ENCODE peak calls at places on chromosomes 4 and X, in eight cellular contexts. N, P, C, A, M, K, L and Z are unnamed samples.

GRCh38 chr4:121484633-121485032 is 103.8 kb upstream of the QRFPR start:
- DNase-seq in P (no peak), C (peak), N (peak), L (peak), M (peak), K (no peak), A (peak), Z (peak)

GRCh38 chr4:104719539-104720230 is 225.0 kb upstream of the CXXC4 start:
- DNase-seq in N (no peak), K (no peak), M (no peak), P (no peak), C (no peak), L (no peak), A (no peak), Z (no peak)

GRCh38 chr4:17595471-17596005 is 18.5 kb downstream of the LAP3 start:
- DNase-seq in A (no peak), L (no peak), P (no peak), K (no peak), C (no peak), M (no peak), N (no peak), Z (no peak)

GRCh38 chrX:11367609-11368430 is 74.6 kb downstream of the AMELX start:
- DNase-seq in A (no peak), P (no peak), L (no peak), M (no peak), C (peak), K (no peak), N (no peak), Z (no peak)

GRCh38 chr4:132123870-132124623 is 1025.0 kb upstream of the PCDH10 start:
- DNase-seq in L (no peak), N (no peak), C (no peak), M (no peak), A (no peak), K (no peak), P (no peak), Z (no peak)

GRCh38 chrX:54237014-54237413 is 54.0 kb upstream of the FAM120C start:
- DNase-seq in M (no peak), C (no peak), N (no peak), K (no peak), A (no peak), P (no peak), L (no peak), Z (no peak)

GRCh38 chr4:88409206-88409605 is 30.6 kb downstream of the HERC6 start:
- DNase-seq in C (no peak), A (no peak), N (no peak), M (no peak), P (no peak), L (no peak), K (no peak), Z (no peak)

GRCh38 chr4:19993222-19993621 is 258.5 kb upstream of the SLIT2 start:
- DNase-seq in N (no peak), A (no peak), C (no peak), L (no peak), M (no peak), K (no peak), P (no peak), Z (peak)

GRCh38 chrX:17160971-17161370 is 214.0 kb upstream of the NHS start:
- DNase-seq in N (no peak), K (no peak), C (no peak), M (no peak), L (no peak), P (no peak), A (no peak), Z (no peak)

GRCh38 chr4:105859233-105859632 is 36.0 kb upstream of the NPNT start:
- DNase-seq in C (no peak), M (no peak), A (no peak), P (no peak), K (no peak), N (no peak), L (no peak), Z (peak)

GRCh38 chr4:72429397-72429889 is 139.6 kb downstream of the ADAMTS3 start:
- DNase-seq in K (no peak), A (no peak), C (no peak), M (no peak), P (no peak), N (no peak), L (no peak), Z (no peak)

GRCh38 chr4:66991521-66991920 is 553.8 kb downstream of the CENPC start:
- DNase-seq in L (no peak), K (no peak), A (no peak), C (no peak), M (no peak), P (no peak), N (no peak), Z (no peak)

GRCh38 chr4:55395529-55396304 is at the start of gene TMEM165:
- DNase-seq in C (peak), K (peak), L (peak), M (peak), A (peak), N (peak), P (peak), Z (peak)

GRCh38 chr4:71222661-71223060 is 116.2 kb upstream of the SLC4A4 start:
- DNase-seq in M (no peak), P (no peak), C (no peak), L (no peak), K (no peak), A (no peak), N (no peak), Z (no peak)

GRCh38 chrX:153771686-153772607 is 7.9 kb downstream of the PLXNB3 start:
- DNase-seq in C (no peak), N (no peak), P (no peak), K (no peak), A (no peak), M (no peak), L (peak), Z (no peak)

GRCh38 chr4:37989398-37990260 is 29.4 kb downstream of the PTTG2 start:
- DNase-seq in A (no peak), L (no peak), K (no peak), P (no peak), M (no peak), C (no peak), N (no peak), Z (no peak)

GRCh38 chr4:92344216-92344615 is 40.5 kb downstream of the GRID2 start:
- DNase-seq in L (no peak), M (no peak), K (no peak), P (no peak), A (no peak), C (no peak), N (no peak), Z (no peak)

GRCh38 chr4:165953181-165953580 is 80.1 kb downstream of the TLL1 start:
- DNase-seq in N (no peak), A (no peak), P (no peak), C (no peak), L (no peak), M (no peak), K (no peak), Z (no peak)

GRCh38 chrX:115894087-115894486 is 276.5 kb upstream of the AGTR2 start:
- DNase-seq in N (peak), A (peak), C (no peak), L (no peak), P (no peak), K (peak), M (no peak), Z (peak)

GRCh38 chrX:127578395-127578794 is 473.8 kb downstream of the ACTRT1 start:
- DNase-seq in N (no peak), C (no peak), K (no peak), A (no peak), M (peak), P (no peak), L (no peak), Z (no peak)

GRCh38 chrX:24838624-24839023 is 144.9 kb downstream of the POLA1 start:
- DNase-seq in L (no peak), P (no peak), M (no peak), C (peak), N (peak), K (no peak), A (peak), Z (peak)

GRCh38 chr4:5799406-5799805 is 88.4 kb downstream of the EVC start:
- DNase-seq in N (no peak), C (no peak), P (no peak), K (no peak), M (no peak), A (no peak), L (no peak), Z (no peak)

GRCh38 chr4:185549095-185549494 is 13.8 kb upstream of the PDLIM3 start:
- DNase-seq in P (no peak), N (no peak), A (no peak), M (no peak), L (no peak), K (no peak), C (no peak), Z (no peak)

GRCh38 chr4:37447886-37448285 is 203.3 kb downstream of the NWD2 start:
- DNase-seq in A (no peak), M (no peak), K (no peak), N (no peak), L (no peak), P (no peak), C (no peak), Z (no peak)